ENCODE peak calls at places on chromosomes 12 and 14, in eight cellular contexts. D is cardiac fibroblast; W is activated T-cell treated with anti-CD3 and anti-CD28 coated beads for 1 hour; C is stimulated activated CD4-positive, alpha-beta T cell treated with anti-CD3 and anti-CD28 coated beads, Interleukin-15, amount 100 ng/mL, for 48 hours; M is HEK293T; I is activated B cell treated with CpG ODN at 0.5 μM for 24 hours; B is LoVo; U is H54. P is an unnamed sample.

GRCh38 chr14:43003845-43004244 is 1397.2 kb downstream of the LRFN5 start:
- DNase-seq in D (peak; percentile 10), W (no peak), C (no peak), M (peak; percentile 5), I (no peak), B (no peak), U (no peak), P (no peak)

GRCh38 chr12:64102339-64102738 is 119.8 kb downstream of the KICS2 start:
- DNase-seq in D (peak; percentile 32), W (no peak), C (no peak), M (no peak), I (no peak), B (no peak), U (no peak), P (no peak)

GRCh38 chr12:104494137-104494815 is 37.5 kb downstream of the CHST11 start:
- DNase-seq in D (peak; percentile 76), W (peak; percentile 26), C (peak; percentile 76), M (no peak), I (no peak), B (no peak), U (no peak), P (no peak)

GRCh38 chr14:42224053-42224888 is 617.6 kb downstream of the LRFN5 start:
- DNase-seq in D (peak; percentile 77), W (no peak), C (peak; percentile 0), M (peak; percentile 51), I (no peak), B (peak; percentile 43), U (peak; percentile 1), P (no peak)

GRCh38 chr14:71361335-71361734 is 454.1 kb downstream of the PCNX1 start:
- DNase-seq in D (peak; percentile 67), W (no peak), C (no peak), M (no peak), I (no peak), B (no peak), U (no peak), P (no peak)

GRCh38 chr12:43444940-43445564 is 107.0 kb downstream of the ADAMTS20 start:
- DNase-seq in D (peak; percentile 77), W (peak; percentile 27), C (peak; percentile 20), M (peak; percentile 17), I (no peak), B (peak; percentile 67), U (no peak), P (no peak)

GRCh38 chr12:63098851-63099250 is 52.1 kb downstream of the AVPR1A start:
- DNase-seq in D (no peak), W (no peak), C (no peak), M (peak; percentile 8), I (no peak), B (no peak), U (no peak), P (no peak)

GRCh38 chr14:73958591-73958990 is 8.5 kb downstream of the COQ6 start:
- DNase-seq in D (no peak), W (no peak), C (no peak), M (no peak), I (no peak), B (no peak), U (no peak), P (no peak)

GRCh38 chr12:127742231-127742630 is 524.7 kb upstream of the TMEM132C start:
- DNase-seq in D (no peak), W (no peak), C (no peak), M (no peak), I (no peak), B (no peak), U (no peak), P (no peak)

GRCh38 chr12:69161835-69162234 is 77.5 kb upstream of the CPSF6 start:
- DNase-seq in D (peak; percentile 41), W (no peak), C (peak; percentile 43), M (no peak), I (no peak), B (no peak), U (no peak), P (no peak)

GRCh38 chr12:66241061-66242043 is 52.3 kb downstream of the IRAK3 start:
- DNase-seq in D (peak; percentile 91), W (no peak), C (no peak), M (no peak), I (no peak), B (no peak), U (no peak), P (no peak)

GRCh38 chr12:113161415-113162016 is 12.0 kb downstream of the CFAP73 start:
- DNase-seq in D (no peak), W (no peak), C (no peak), M (peak; percentile 76), I (no peak), B (no peak), U (no peak), P (no peak)

GRCh38 chr12:23464241-23464812 is 485.1 kb downstream of the SOX5 start:
- DNase-seq in D (no peak), W (no peak), C (no peak), M (no peak), I (no peak), B (no peak), U (no peak), P (no peak)

GRCh38 chr12:123971770-123972447 is 722 bp downstream of the CCDC92 start:
- DNase-seq in D (no peak), W (peak; percentile 20), C (peak; percentile 10), M (peak; percentile 32), I (peak; percentile 49), B (peak; percentile 32), U (peak; percentile 38), P (peak; percentile 86)

GRCh38 chr14:37594238-37594915 is 672 bp downstream of the FOXA1 start:
- DNase-seq in D (peak; percentile 88), W (no peak), C (no peak), M (peak; percentile 58), I (no peak), B (peak; percentile 85), U (peak; percentile 70), P (no peak)

GRCh38 chr14:50320279-50320678 is 8.2 kb downstream of the DMAC2L start:
- DNase-seq in D (peak; percentile 84), W (no peak), C (no peak), M (no peak), I (no peak), B (no peak), U (no peak), P (no peak)

GRCh38 chr12:110245278-110245868 is 35.7 kb upstream of the ATP2A2 start:
- DNase-seq in D (peak; percentile 33), W (peak; percentile 44), C (peak; percentile 10), M (peak; percentile 40), I (peak; percentile 36), B (no peak), U (no peak), P (no peak)

GRCh38 chr12:32051511-32052299 is 54.9 kb upstream of the BICD1 start:
- DNase-seq in D (peak; percentile 87), W (no peak), C (no peak), M (no peak), I (no peak), B (peak; percentile 41), U (peak; percentile 37), P (peak; percentile 40)

GRCh38 chr14:71383510-71383909 is 476.3 kb downstream of the PCNX1 start:
- DNase-seq in D (no peak), W (no peak), C (no peak), M (no peak), I (no peak), B (no peak), U (no peak), P (no peak)

GRCh38 chr14:20855652-20856291 is 35.4 kb upstream of the RNASE3 start:
- DNase-seq in D (peak; percentile 72), W (peak; percentile 5), C (no peak), M (peak; percentile 71), I (peak; percentile 22), B (peak; percentile 58), U (peak; percentile 25), P (peak; percentile 65)

GRCh38 chr14:81423504-81423903 is 23.4 kb upstream of the STON2 start:
- DNase-seq in D (no peak), W (no peak), C (no peak), M (no peak), I (no peak), B (no peak), U (no peak), P (no peak)

GRCh38 chr12:53201170-53201541 is 5.9 kb downstream of the ITGB7 start:
- DNase-seq in D (no peak), W (no peak), C (no peak), M (no peak), I (no peak), B (no peak), U (no peak), P (no peak)

GRCh38 chr12:131808744-131809371 is 19.3 kb upstream of the MMP17 start:
- DNase-seq in D (peak; percentile 29), W (no peak), C (no peak), M (no peak), I (no peak), B (no peak), U (no peak), P (no peak)

GRCh38 chr12:48956279-48957140 is 777 bp downstream of the ARF3 start:
- DNase-seq in D (peak; percentile 96), W (no peak), C (no peak), M (peak; percentile 83), I (no peak), B (peak; percentile 89), U (peak; percentile 86), P (peak; percentile 92)

GRCh38 chr12:57844725-57845477 is 1.6 kb downstream of the CTDSP2 start:
- DNase-seq in D (peak; percentile 92), W (no peak), C (no peak), M (no peak), I (no peak), B (no peak), U (peak; percentile 77), P (peak; percentile 74)

GRCh38 chr14:58107947-58108552 is 44.0 kb downstream of the ARMH4 start:
- DNase-seq in D (peak; percentile 88), W (no peak), C (no peak), M (peak; percentile 44), I (no peak), B (peak; percentile 52), U (no peak), P (no peak)

GRCh38 chr12:109777544-109777943 is 55.7 kb downstream of the TRPV4 start:
- DNase-seq in D (peak; percentile 38), W (peak; percentile 9), C (peak; percentile 27), M (peak; percentile 73), I (no peak), B (peak; percentile 57), U (peak; percentile 97), P (no peak)

GRCh38 chr12:79127268-79127895 is 262.8 kb downstream of the SYT1 start:
- DNase-seq in D (peak; percentile 92), W (no peak), C (no peak), M (no peak), I (no peak), B (no peak), U (no peak), P (no peak)

GRCh38 chr14:98819132-98819866 is 452.7 kb downstream of the BCL11B start:
- DNase-seq in D (no peak), W (no peak), C (no peak), M (no peak), I (no peak), B (no peak), U (no peak), P (no peak)

GRCh38 chr12:102833687-102834435 is 83.2 kb downstream of the PAH start:
- DNase-seq in D (peak; percentile 2), W (no peak), C (no peak), M (peak; percentile 10), I (no peak), B (no peak), U (no peak), P (no peak)

P was measured in left lung.